ENCODE peak calls at places on chromosomes 16 and 17, in five cellular contexts. W is A549, U is left ventricle myocardium inferior, I is PC-9, X is lower leg skin. A is an unnamed sample.

GRCh38 chr17:42784811-42785592 is 4.6 kb downstream of the WNK4 start:
- DNase-seq in W (no peak), U (no peak), I (no peak), X (no peak), A (no peak)

GRCh38 chr16:69598045-69598444 is 32.3 kb downstream of the NFAT5 start:
- DNase-seq in W (no peak), U (no peak), I (no peak), X (no peak), A (no peak)

GRCh38 chr16:53111078-53111776 is 56.4 kb downstream of the CHD9 start:
- DNase-seq in W (no peak), U (no peak), I (no peak), X (no peak), A (no peak)

GRCh38 chr16:2663553-2664521 is 18.5 kb upstream of the KCTD5 start:
- DNase-seq in W (no peak), U (no peak), I (no peak), X (peak), A (no peak)

GRCh38 chr17:44826123-44826790 is 3.8 kb downstream of the GJC1 start:
- DNase-seq in W (no peak), U (no peak), I (no peak), X (no peak), A (no peak)

GRCh38 chr16:46832757-46833464 is 1.9 kb upstream of the C16orf87 start:
- DNase-seq in W (no peak), U (no peak), I (no peak), X (no peak), A (no peak)

GRCh38 chr16:49640606-49641005 is 215.3 kb downstream of the ZNF423 start:
- DNase-seq in W (no peak), U (no peak), I (no peak), X (no peak), A (no peak)

GRCh38 chr17:73323622-73324455 is 12.0 kb upstream of the CDC42EP4 start:
- DNase-seq in W (no peak), U (peak), I (no peak), X (no peak), A (no peak)

GRCh38 chr17:57086069-57086930 is 1.3 kb downstream of the AKAP1 start:
- DNase-seq in W (peak), U (no peak), I (no peak), X (peak), A (no peak)

GRCh38 chr16:11201498-11202259 is 54.3 kb downstream of the SOCS1 start:
- DNase-seq in W (peak), U (no peak), I (peak), X (no peak), A (no peak)

GRCh38 chr17:14341866-14342265 is 41.0 kb downstream of the HS3ST3B1 start:
- DNase-seq in W (no peak), U (no peak), I (no peak), X (no peak), A (no peak)

GRCh38 chr17:42723636-42724035 is 21.2 kb downstream of the EZH1 start:
- DNase-seq in W (no peak), U (no peak), I (no peak), X (no peak), A (no peak)

GRCh38 chr16:27318399-27319256 is 4.9 kb downstream of the IL4R start:
- DNase-seq in W (no peak), U (peak), I (peak), X (peak), A (no peak)

GRCh38 chr17:44350733-44351226 is 5.7 kb downstream of the GRN start:
- DNase-seq in W (peak), U (peak), I (no peak), X (peak), A (no peak)

GRCh38 chr16:81602377-81602776 is 157.8 kb downstream of the CMIP start:
- DNase-seq in W (no peak), U (no peak), I (peak), X (no peak), A (no peak)

GRCh38 chr17:17039911-17040310 is 2.3 kb upstream of the MPRIP start:
- DNase-seq in W (no peak), U (no peak), I (no peak), X (no peak), A (no peak)

GRCh38 chr17:31580331-31581021 is 189.0 kb downstream of the RAB11FIP4 start:
- DNase-seq in W (no peak), U (no peak), I (peak), X (peak), A (peak)

GRCh38 chr16:47461598-47462266 is 601 bp downstream of the PHKB start:
- DNase-seq in W (peak), U (no peak), I (peak), X (no peak), A (peak)

GRCh38 chr16:55044366-55044975 is 113.8 kb downstream of the IRX5 start:
- DNase-seq in W (no peak), U (no peak), I (no peak), X (no peak), A (no peak)

GRCh38 chr17:18319604-18320256 is 4.6 kb downstream of the SMCR8 start:
- DNase-seq in W (peak), U (no peak), I (peak), X (no peak), A (peak)

GRCh38 chr17:78377858-78378224 is 608 bp upstream of the PGS1 start:
- DNase-seq in W (no peak), U (no peak), I (no peak), X (peak), A (no peak)

GRCh38 chr16:35908942-35909341 is 2449.5 kb downstream of the TP53TG3F start:
- DNase-seq in W (no peak), U (no peak), I (no peak), X (no peak), A (no peak)

GRCh38 chr16:31453255-31454204 is 5.8 kb upstream of the ARMC5 start:
- DNase-seq in W (no peak), U (no peak), I (peak), X (peak), A (no peak)

DNA sequence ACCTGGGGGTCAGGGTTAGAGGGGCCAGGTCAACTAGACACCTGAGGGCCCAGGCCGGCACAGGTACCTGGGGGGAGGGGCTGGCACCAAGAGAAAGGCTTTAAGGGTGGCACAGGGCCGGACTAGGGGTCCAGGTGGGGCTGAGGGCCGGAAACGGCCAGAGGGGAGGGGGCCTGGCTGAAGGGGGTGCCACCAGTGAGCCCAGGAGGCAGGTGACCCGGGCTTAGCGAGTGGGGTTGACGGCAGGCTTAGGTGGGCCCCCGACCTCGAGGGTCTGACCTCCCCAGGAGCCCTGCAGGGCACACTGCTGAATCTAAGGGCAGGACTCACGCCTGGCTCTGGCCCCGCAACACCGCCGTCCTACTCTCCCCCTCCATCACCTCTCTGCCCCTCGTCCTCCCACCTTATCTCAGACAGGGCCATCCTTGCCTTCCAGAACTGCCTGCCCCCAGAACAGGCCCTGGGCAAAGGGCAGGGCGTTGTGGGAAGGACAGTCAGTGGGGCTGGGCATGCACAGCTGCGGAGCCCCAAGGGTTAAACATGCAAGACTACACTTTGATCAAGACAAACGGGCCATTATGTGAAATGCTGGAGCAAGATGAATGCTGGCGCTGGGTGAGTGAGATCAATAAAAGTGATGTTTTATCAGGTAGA is 44.4 kb downstream of the ACTG1 start:
- DNase-seq in W (no peak), U (no peak), I (no peak), X (no peak), A (no peak)
- H3K4me3 ChIP-seq in W (no peak), U (no peak), I (no peak), X (no peak), A (no peak)

DNA sequence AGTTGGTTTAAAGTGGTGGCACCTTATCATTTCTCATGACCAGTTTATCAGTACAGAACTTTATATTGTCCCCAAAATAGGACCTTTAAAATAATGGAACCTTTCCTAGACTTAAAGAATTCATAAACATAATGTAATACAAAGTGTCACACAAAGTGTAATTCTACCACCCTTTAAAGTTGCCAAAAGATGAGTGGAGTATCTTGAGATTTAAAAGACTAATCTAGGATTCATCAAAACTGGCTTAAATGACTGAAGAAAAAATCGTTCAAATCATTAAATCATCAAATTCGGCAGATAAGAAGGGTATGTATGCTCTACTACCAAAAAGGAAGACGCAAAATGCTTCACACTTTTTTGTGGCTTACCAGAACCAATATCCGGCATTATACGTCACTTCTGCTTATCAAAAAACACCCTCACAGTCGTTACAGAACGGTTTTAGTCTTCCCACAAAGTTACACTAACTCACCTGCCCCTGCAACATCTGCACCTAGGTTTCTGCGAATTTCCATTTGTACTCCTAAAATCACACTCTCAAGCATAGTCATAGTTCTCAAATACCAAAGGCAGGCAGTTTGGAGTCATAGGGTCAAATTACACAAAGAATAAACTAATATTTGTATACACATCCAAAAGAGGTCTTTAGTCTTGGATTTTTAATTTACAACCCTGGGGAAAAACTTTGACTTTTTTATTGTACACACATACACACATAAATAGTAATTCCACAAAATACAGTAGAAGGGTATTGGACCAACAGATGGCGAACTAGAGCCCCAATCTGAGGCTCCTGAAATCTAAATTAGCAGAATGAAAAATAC is 1.4 kb upstream of the KANSL1 start:
- DNase-seq in W (peak), U (no peak), I (no peak), X (no peak), A (no peak)
- TF ChIP-seq CTCF in W (peak), U (peak), I (peak), X (no peak), A (peak)

DNA sequence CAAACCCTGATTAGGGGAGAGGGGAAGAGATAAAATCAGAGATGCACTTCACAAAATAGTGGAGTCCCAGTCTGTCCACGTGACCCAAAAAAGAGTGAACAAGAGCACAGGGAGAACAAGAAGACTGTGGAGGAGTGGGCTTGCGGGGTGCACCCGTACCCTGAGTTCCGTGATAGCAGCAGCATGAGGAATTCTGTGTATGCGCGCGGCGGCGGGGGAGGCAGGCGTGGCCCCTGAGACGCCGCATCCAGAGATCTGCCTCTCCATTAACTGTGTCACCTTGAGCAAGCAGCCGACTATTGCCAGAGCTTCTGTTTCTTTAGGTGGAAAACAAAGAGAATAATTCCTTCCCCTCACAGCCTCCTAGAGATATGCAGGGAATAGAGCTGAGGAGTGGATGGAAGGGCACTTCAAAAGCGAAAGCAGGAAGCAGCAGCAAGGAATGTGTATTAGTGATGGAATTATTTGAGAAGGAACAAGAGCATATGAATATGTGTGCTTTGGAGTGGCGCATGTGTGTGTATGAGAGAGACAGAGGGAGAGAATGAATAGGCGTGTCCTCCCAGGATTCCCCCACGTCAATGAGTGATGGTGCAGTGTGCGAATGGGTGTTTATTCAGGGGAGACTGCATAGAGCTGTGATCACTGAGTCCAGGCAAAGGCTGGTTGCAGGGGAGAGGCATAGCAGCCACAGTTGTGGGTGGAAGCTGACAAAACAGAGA is 10.4 kb upstream of the SOX9 start:
- DNase-seq in W (no peak), U (no peak), I (no peak), X (no peak), A (no peak)
- H3K4me3 ChIP-seq in W (no peak), U (peak), I (no peak), X (no peak), A (no peak)

DNA sequence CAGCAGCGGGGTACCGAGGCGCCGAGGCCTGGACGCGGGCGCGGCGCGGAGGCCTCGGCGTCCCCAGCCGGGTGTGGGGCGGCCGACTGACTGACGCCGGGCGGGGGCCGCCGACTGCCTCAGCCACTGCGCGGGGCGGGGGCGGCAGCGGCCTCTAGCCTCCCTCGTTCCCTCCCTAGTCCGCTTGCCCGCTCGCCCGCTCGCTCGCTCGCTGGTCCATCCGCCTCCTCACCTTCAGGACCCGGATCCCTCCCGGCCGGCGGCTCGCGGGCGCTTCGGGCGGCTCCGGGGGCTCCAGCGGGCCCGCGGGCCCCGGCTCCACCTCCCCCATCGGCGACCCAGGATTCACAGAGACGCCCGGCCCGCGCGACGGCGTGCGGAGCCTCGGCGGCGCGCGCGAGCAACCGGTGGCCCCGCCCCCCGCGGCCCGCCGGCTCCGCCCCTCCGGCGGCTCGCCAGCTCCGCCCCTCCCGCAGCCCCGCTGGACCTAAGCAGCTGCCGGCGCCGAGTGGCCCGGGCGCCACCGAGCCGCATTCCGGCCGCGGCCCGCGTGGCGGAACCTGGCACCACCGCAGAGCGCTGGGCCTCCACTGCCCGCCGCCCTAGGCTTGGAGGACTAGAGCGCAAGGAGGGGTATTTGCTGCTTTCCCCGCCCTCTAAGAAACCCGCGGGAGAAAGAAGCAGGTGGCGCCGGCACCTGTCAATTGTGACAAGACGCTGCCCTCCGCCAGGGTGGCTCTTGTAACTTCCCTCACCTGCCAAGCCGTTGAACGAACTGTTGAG is 773 bp downstream of the PHLPP2 start:
- DNase-seq in W (peak), U (peak), I (peak), X (peak), A (no peak)
- TF ChIP-seq CTCF in W (no peak), U (no peak), I (no peak), X (no peak), A (no peak)

GRCh38 chr17:10183931-10184930 is 14.2 kb downstream of the GAS7 start:
- DNase-seq in W (no peak), U (no peak), I (no peak), X (no peak), A (no peak)

GRCh38 chr17:10182785-10183184 is 15.6 kb downstream of the GAS7 start:
- DNase-seq in W (no peak), U (no peak), I (no peak), X (no peak), A (no peak)

GRCh38 chr17:10177131-10177920 is 21.1 kb downstream of the GAS7 start:
- DNase-seq in W (no peak), U (no peak), I (no peak), X (no peak), A (no peak)

GRCh38 chr17:10177921-10178788 is 20.3 kb downstream of the GAS7 start:
- DNase-seq in W (no peak), U (no peak), I (no peak), X (no peak), A (no peak)

DNA sequence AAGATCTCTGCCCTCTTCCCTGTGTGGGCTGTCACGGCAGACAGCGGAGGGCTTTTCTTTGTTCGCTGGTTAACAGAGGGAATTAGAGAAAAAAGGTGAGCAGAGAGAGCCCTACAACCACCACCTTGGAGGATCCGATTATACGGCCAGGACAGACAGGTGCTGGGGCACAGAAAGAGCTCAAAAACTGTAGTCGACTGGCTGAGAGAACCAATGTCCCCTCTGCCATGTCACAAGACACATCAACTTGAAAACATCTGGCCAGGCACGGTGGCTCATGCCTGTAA is 19.7 kb downstream of the GAS7 start:
- DNase-seq in W (no peak), U (no peak), I (no peak), X (no peak), A (no peak)
- H3K4me3 ChIP-seq in W (no peak), U (no peak), I (no peak), X (no peak), A (no peak)